ENCODE peak calls at places on chromosomes 13 and 19, in six cellular contexts. A is RPMI8226; M is stimulated activated naive B cell treated with anti-CD40 and anti-IgM and Interleukin-4, amounts not matched to agents 10 μg/mL and 1 μg/mL and 100 μg/mL, for 72 hours; R is kidney glomerular epithelial cell; I is CD4-positive, CD25-positive, alpha-beta regulatory T cell; G is left ventricle myocardium inferior. Q is an unnamed sample.

GRCh38 chr13:51846756-51847155 is 1.8 kb upstream of the TMEM272 start:
- DNase-seq in I (no peak), M (no peak), G (no peak), A (no peak), R (no peak), Q (no peak)

GRCh38 chr19:41265376-41266153 is 1.4 kb downstream of the HNRNPUL1 start:
- DNase-seq in A (peak), I (no peak), G (no peak), R (peak), M (no peak), Q (no peak)

GRCh38 chr19:11339254-11340098 is at the start of gene RAB3D:
- DNase-seq in I (peak), G (peak), R (peak), A (peak), M (peak), Q (peak)

GRCh38 chr19:862529-863304 is 3.3 kb downstream of the CFD start:
- DNase-seq in G (no peak), I (peak), M (peak), A (peak), R (no peak), Q (no peak)

GRCh38 chr19:4241824-4242430 is 5.0 kb upstream of the YJU2 start:
- DNase-seq in M (no peak), R (no peak), A (no peak), G (no peak), I (no peak), Q (no peak)

GRCh38 chr13:83452292-83452950 is 429.9 kb downstream of the SLITRK1 start:
- DNase-seq in M (no peak), I (no peak), A (no peak), R (no peak), G (no peak), Q (no peak)

GRCh38 chr13:66528139-66528538 is 702.0 kb downstream of the PCDH9 start:
- DNase-seq in A (no peak), R (no peak), M (no peak), G (no peak), I (no peak), Q (no peak)

GRCh38 chr19:46718157-46718933 is 1.4 kb upstream of the PRKD2 start:
- DNase-seq in R (no peak), I (peak), G (no peak), A (peak), M (peak), Q (no peak)

GRCh38 chr19:2337329-2337707 is 8.8 kb downstream of the SPPL2B start:
- DNase-seq in M (no peak), A (no peak), I (no peak), R (no peak), G (no peak), Q (no peak)

GRCh38 chr13:47853236-47853635 is 147.8 kb downstream of the SUCLA2 start:
- DNase-seq in R (peak), A (no peak), I (no peak), G (no peak), M (no peak), Q (no peak)

GRCh38 chr19:58581227-58582141 is 8.3 kb upstream of the MZF1 start:
- DNase-seq in G (peak), I (peak), A (peak), R (no peak), M (peak), Q (peak)

GRCh38 chr19:5637971-5638370 is 15.1 kb downstream of the SAFB start:
- DNase-seq in R (no peak), G (no peak), I (no peak), M (no peak), A (no peak), Q (peak)

GRCh38 chr19:38513762-38514167 is 80.3 kb downstream of the RYR1 start:
- DNase-seq in M (no peak), G (no peak), A (no peak), R (no peak), I (no peak), Q (no peak)

GRCh38 chr13:110012102-110012739 is 225.8 kb upstream of the IRS2 start:
- DNase-seq in I (no peak), R (peak), G (no peak), A (no peak), M (no peak), Q (no peak)

GRCh38 chr13:92806215-92806614 is 420.4 kb upstream of the GPC6 start:
- DNase-seq in M (no peak), G (no peak), A (peak), R (peak), I (no peak), Q (no peak)

GRCh38 chr13:25118371-25118770 is 22.4 kb downstream of the PABPC3 start:
- DNase-seq in M (no peak), R (no peak), G (no peak), A (no peak), I (no peak), Q (no peak)

GRCh38 chr13:48797127-48797526 is 143.4 kb downstream of the CYSLTR2 start:
- DNase-seq in A (no peak), G (no peak), I (no peak), M (no peak), R (no peak), Q (no peak)

GRCh38 chr19:33373701-33374405 is at the start of gene CEBPG:
- DNase-seq in I (no peak), R (peak), G (peak), M (no peak), A (peak), Q (no peak)

GRCh38 chr13:47277774-47278173 is 380.9 kb upstream of the HTR2A start:
- DNase-seq in A (no peak), I (no peak), M (no peak), G (no peak), R (no peak), Q (no peak)

GRCh38 chr19:8334458-8335342 is 8.4 kb downstream of the KANK3 start:
- DNase-seq in I (no peak), R (no peak), A (peak), G (peak), M (peak), Q (no peak)

GRCh38 chr13:107205318-107206112 is 637.6 kb upstream of the ARGLU1 start:
- DNase-seq in M (peak), I (peak), G (peak), R (peak), A (peak), Q (no peak)

GRCh38 chr13:99977334-99977911 is 4.2 kb upstream of the ZIC2 start:
- DNase-seq in G (no peak), I (no peak), M (no peak), R (no peak), A (no peak), Q (peak)